ENCODE peak calls at places on chromosomes 13 and 19, in five cellular contexts. One of them, this sample, is unnamed.

GRCh38 chr19:10288662-10289166 is 1.0 kb upstream of the ICAM5 start:
- DNase-seq in left lung: peak
- DNase-seq in pancreas: no peak
- DNase-seq in putamen: peak
- DNase-seq in transverse colon: peak
- DNase-seq in this sample: no peak

GRCh38 chr19:51026554-51026831 is at the start of gene KLK11:
- DNase-seq in left lung: peak
- DNase-seq in pancreas: peak
- DNase-seq in putamen: no peak
- DNase-seq in transverse colon: no peak
- DNase-seq in this sample: no peak

GRCh38 chr13:48291730-48292129 is 11.8 kb upstream of the RB1 start:
- DNase-seq in left lung: no peak
- DNase-seq in pancreas: no peak
- DNase-seq in putamen: no peak
- DNase-seq in transverse colon: no peak
- DNase-seq in this sample: no peak

GRCh38 chr19:13195678-13196077 is 45.5 kb downstream of the IER2 start:
- DNase-seq in left lung: no peak
- DNase-seq in pancreas: peak
- DNase-seq in putamen: no peak
- DNase-seq in transverse colon: peak
- DNase-seq in this sample: no peak

GRCh38 chr19:383922-384800 is 24.8 kb downstream of the C2CD4C start:
- DNase-seq in left lung: no peak
- DNase-seq in pancreas: peak
- DNase-seq in putamen: no peak
- DNase-seq in transverse colon: no peak
- DNase-seq in this sample: no peak

GRCh38 chr19:39177110-39177699 is 19.6 kb upstream of the NCCRP1 start:
- DNase-seq in left lung: peak
- DNase-seq in pancreas: no peak
- DNase-seq in putamen: no peak
- DNase-seq in transverse colon: no peak
- DNase-seq in this sample: no peak

GRCh38 chr19:590396-590745 is 690 bp downstream of the HCN2 start:
- DNase-seq in left lung: peak
- DNase-seq in pancreas: no peak
- DNase-seq in putamen: no peak
- DNase-seq in transverse colon: no peak
- DNase-seq in this sample: no peak

GRCh38 chr19:55256562-55257460 is 2.0 kb downstream of the PPP6R1 start:
- DNase-seq in left lung: peak
- DNase-seq in pancreas: no peak
- DNase-seq in putamen: no peak
- DNase-seq in transverse colon: no peak
- DNase-seq in this sample: no peak

GRCh38 chr13:80040219-80040976 is 300.5 kb downstream of the SPRY2 start:
- DNase-seq in left lung: no peak
- DNase-seq in pancreas: no peak
- DNase-seq in putamen: no peak
- DNase-seq in transverse colon: no peak
- DNase-seq in this sample: no peak

GRCh38 chr13:97986841-97987240 is 33.4 kb downstream of the IPO5 start:
- DNase-seq in left lung: no peak
- DNase-seq in pancreas: no peak
- DNase-seq in putamen: no peak
- DNase-seq in transverse colon: no peak
- DNase-seq in this sample: no peak

GRCh38 chr13:82766732-82767321 is 1115.4 kb downstream of the SLITRK1 start:
- DNase-seq in left lung: no peak
- DNase-seq in pancreas: no peak
- DNase-seq in putamen: no peak
- DNase-seq in transverse colon: no peak
- DNase-seq in this sample: no peak

GRCh38 chr13:63124863-63125262 is 1709.2 kb upstream of the PCDH20 start:
- DNase-seq in left lung: no peak
- DNase-seq in pancreas: no peak
- DNase-seq in putamen: no peak
- DNase-seq in transverse colon: no peak
- DNase-seq in this sample: no peak

GRCh38 chr19:7877249-7877836 is 3.2 kb upstream of the PRR36 start:
- DNase-seq in left lung: no peak
- DNase-seq in pancreas: no peak
- DNase-seq in putamen: no peak
- DNase-seq in transverse colon: no peak
- DNase-seq in this sample: no peak

GRCh38 chr19:46821512-46822359 is 28.9 kb downstream of the AP2S1 start:
- DNase-seq in left lung: no peak
- DNase-seq in pancreas: no peak
- DNase-seq in putamen: no peak
- DNase-seq in transverse colon: peak
- DNase-seq in this sample: no peak

GRCh38 chr13:114019367-114019766 is 45.5 kb upstream of the C13orf46 start:
- DNase-seq in left lung: no peak
- DNase-seq in pancreas: no peak
- DNase-seq in putamen: no peak
- DNase-seq in transverse colon: no peak
- DNase-seq in this sample: no peak

GRCh38 chr13:19093437-19093836 is 88.2 kb downstream of the TUBA3C start:
- DNase-seq in left lung: no peak
- DNase-seq in pancreas: no peak
- DNase-seq in putamen: no peak
- DNase-seq in transverse colon: no peak
- DNase-seq in this sample: no peak

GRCh38 chr19:14580623-14581237 is 2.2 kb upstream of the CLEC17A start:
- DNase-seq in left lung: peak
- DNase-seq in pancreas: no peak
- DNase-seq in putamen: no peak
- DNase-seq in transverse colon: no peak
- DNase-seq in this sample: no peak

GRCh38 chr13:77521595-77522367 is 13.7 kb upstream of the SCEL start:
- DNase-seq in left lung: peak
- DNase-seq in pancreas: no peak
- DNase-seq in putamen: no peak
- DNase-seq in transverse colon: no peak
- DNase-seq in this sample: peak

GRCh38 chr19:21850636-21851255 is 14.8 kb upstream of the ZNF43 start:
- DNase-seq in left lung: no peak
- DNase-seq in pancreas: no peak
- DNase-seq in putamen: no peak
- DNase-seq in transverse colon: no peak
- DNase-seq in this sample: no peak

GRCh38 chr13:102708991-102709390 is 14.1 kb upstream of the METTL21C start:
- DNase-seq in left lung: no peak
- DNase-seq in pancreas: no peak
- DNase-seq in putamen: no peak
- DNase-seq in transverse colon: no peak
- DNase-seq in this sample: no peak

GRCh38 chr13:58858870-58859371 is 1227.4 kb downstream of the PCDH17 start:
- DNase-seq in left lung: peak
- DNase-seq in pancreas: no peak
- DNase-seq in putamen: no peak
- DNase-seq in transverse colon: no peak
- DNase-seq in this sample: no peak

GRCh38 chr19:23437901-23438300 is 42.6 kb upstream of the ZNF91 start:
- DNase-seq in left lung: no peak
- DNase-seq in pancreas: no peak
- DNase-seq in putamen: no peak
- DNase-seq in transverse colon: no peak
- DNase-seq in this sample: no peak